ENCODE peak calls at places on chromosomes 11 and 22, in ten cellular contexts. C, E, W, N, U, A, P, D, G and B are unnamed samples.

GRCh38 chr11:1890856-1891830 is 552 bp downstream of the PRR33 start:
- DNase-seq in E (no peak), U (no peak), W (no peak), G (peak), C (no peak), N (no peak), A (no peak), P (peak), D (no peak), B (no peak)

GRCh38 chr11:126186708-126187481 is 24.6 kb downstream of the RPUSD4 start:
- DNase-seq in D (no peak), A (no peak), N (no peak), P (no peak), G (no peak), W (no peak), E (no peak), C (no peak), U (no peak), B (no peak)

GRCh38 chr11:122406466-122406865 is 249.1 kb upstream of the UBASH3B start:
- DNase-seq in E (no peak), W (no peak), A (no peak), G (no peak), C (no peak), D (no peak), P (no peak), N (no peak), U (no peak), B (no peak)

GRCh38 chr11:11400635-11401232 is 47.7 kb upstream of the CSNK2A3 start:
- DNase-seq in E (peak), U (no peak), G (no peak), C (no peak), W (no peak), N (no peak), D (no peak), P (peak), A (no peak), B (no peak)

GRCh38 chr22:50674127-50674493 is 1.5 kb downstream of the SHANK3 start:
- DNase-seq in C (no peak), N (peak), W (no peak), P (peak), E (no peak), G (no peak), U (no peak), D (no peak), A (no peak), B (no peak)

GRCh38 chr11:130061017-130061416 is 8.7 kb upstream of the APLP2 start:
- DNase-seq in C (no peak), U (no peak), A (no peak), P (no peak), N (no peak), G (no peak), W (no peak), E (no peak), D (no peak), B (no peak)

GRCh38 chr11:118251858-118252652 is at the start of gene MPZL3:
- DNase-seq in G (peak), U (peak), A (peak), N (peak), D (peak), P (peak), E (peak), W (peak), C (peak), B (peak)

GRCh38 chr11:79949574-79949973 is 508.7 kb upstream of the TENM4 start:
- DNase-seq in U (no peak), D (no peak), W (no peak), A (no peak), N (no peak), G (no peak), C (no peak), P (no peak), E (no peak), B (no peak)

GRCh38 chr22:23180301-23180892 is at the start of gene BCR:
- DNase-seq in G (peak), N (peak), E (peak), U (peak), P (peak), W (peak), C (peak), A (peak), D (peak), B (no peak)

GRCh38 chr11:118658372-118659313 is 20.8 kb downstream of the TREH start:
- DNase-seq in E (no peak), D (no peak), G (no peak), N (no peak), P (peak), C (no peak), U (no peak), W (no peak), A (peak), B (no peak)

GRCh38 chr11:57210731-57211335 is 26.2 kb downstream of the APLNR start:
- DNase-seq in D (no peak), A (no peak), W (no peak), P (no peak), G (no peak), E (no peak), U (no peak), N (peak), C (no peak), B (no peak)

GRCh38 chr11:77411717-77412441 is 62.0 kb downstream of the PAK1 start:
- DNase-seq in D (peak), C (peak), N (peak), E (peak), P (peak), G (peak), W (peak), U (peak), A (peak), B (peak)

GRCh38 chr11:33269822-33270221 is 12.6 kb downstream of the HIPK3 start:
- DNase-seq in E (no peak), N (no peak), A (no peak), U (no peak), W (no peak), G (no peak), D (no peak), C (no peak), P (no peak), B (no peak)

GRCh38 chr11:12235945-12236743 is 125.8 kb downstream of the MICAL2 start:
- DNase-seq in D (peak), E (peak), U (no peak), P (peak), N (peak), G (no peak), C (peak), A (peak), W (peak), B (peak)

GRCh38 chr11:119377112-119377901 is 4.2 kb downstream of the USP2 start:
- DNase-seq in A (no peak), U (no peak), G (no peak), W (no peak), D (no peak), P (peak), C (no peak), E (no peak), N (no peak), B (no peak)

GRCh38 chr11:77188323-77188911 is 60.4 kb downstream of the MYO7A start:
- DNase-seq in A (peak), P (peak), C (peak), N (peak), G (peak), W (peak), D (peak), U (no peak), E (peak), B (peak)

GRCh38 chr11:125364085-125364822 is 131.8 kb downstream of the FEZ1 start:
- DNase-seq in N (no peak), P (no peak), G (no peak), D (peak), A (peak), E (no peak), U (no peak), C (no peak), W (peak), B (no peak)

GRCh38 chr11:23778971-23779370 is 717.9 kb upstream of the LUZP2 start:
- DNase-seq in G (no peak), W (peak), A (peak), C (no peak), D (peak), E (peak), N (no peak), P (no peak), U (no peak), B (no peak)

GRCh38 chr11:134359646-134360045 is 27.9 kb downstream of the GLB1L2 start:
- DNase-seq in E (no peak), W (no peak), G (no peak), P (no peak), U (no peak), A (no peak), D (no peak), N (no peak), C (no peak), B (no peak)

GRCh38 chr11:57515332-57516060 is at the start of gene SLC43A1:
- DNase-seq in D (peak), G (peak), P (peak), W (peak), E (peak), A (peak), N (peak), C (peak), U (peak), B (no peak)

GRCh38 chr22:46044718-46045458 is 67.9 kb upstream of the WNT7B start:
- DNase-seq in D (no peak), W (no peak), A (no peak), E (no peak), P (no peak), N (peak), U (no peak), G (peak), C (peak), B (no peak)

GRCh38 chr22:21958360-21959273 is 6.0 kb upstream of the PPM1F start:
- DNase-seq in C (no peak), N (no peak), A (no peak), G (no peak), E (no peak), D (no peak), P (no peak), U (no peak), W (no peak), B (no peak)

GRCh38 chr22:49008682-49009235 is 818.9 kb downstream of the BRD1 start:
- DNase-seq in E (no peak), N (no peak), D (no peak), A (no peak), U (no peak), C (peak), P (no peak), G (no peak), W (no peak), B (no peak)

GRCh38 chr11:125448136-125448535 is 47.9 kb downstream of the FEZ1 start:
- DNase-seq in E (peak), U (no peak), W (peak), G (no peak), A (peak), D (peak), P (no peak), C (no peak), N (no peak), B (peak)

GRCh38 chr11:114076974-114077373 is 17.5 kb downstream of the ZBTB16 start:
- DNase-seq in C (no peak), E (no peak), D (no peak), P (no peak), W (no peak), N (peak), A (no peak), U (no peak), G (no peak), B (no peak)

GRCh38 chr11:111663820-111664219 is 61.6 kb downstream of the SIK2 start:
- DNase-seq in P (peak), A (no peak), D (peak), E (peak), G (peak), U (no peak), C (peak), W (no peak), N (no peak), B (no peak)

GRCh38 chr11:96303067-96303466 is 39.9 kb downstream of the MAML2 start:
- DNase-seq in G (no peak), N (no peak), A (peak), C (no peak), U (no peak), W (peak), P (no peak), E (peak), D (peak), B (no peak)

GRCh38 chr11:100970273-100971164 is 159.1 kb downstream of the PGR start:
- DNase-seq in U (no peak), D (no peak), E (no peak), G (no peak), N (no peak), A (peak), W (no peak), C (no peak), P (peak), B (no peak)

GRCh38 chr11:122628691-122629555 is 26.6 kb upstream of the UBASH3B start:
- DNase-seq in E (peak), U (no peak), N (peak), D (peak), A (peak), C (peak), P (peak), W (peak), G (peak), B (peak)

GRCh38 chr11:10809373-10810199 is 860 bp upstream of the EIF4G2 start:
- DNase-seq in A (peak), C (peak), P (peak), W (peak), E (peak), N (no peak), U (no peak), D (peak), G (peak), B (peak)

GRCh38 chr11:62846177-62846576 is 6.8 kb upstream of the WDR74 start:
- DNase-seq in E (no peak), A (no peak), W (no peak), P (no peak), N (no peak), U (no peak), D (no peak), G (no peak), C (no peak), B (no peak)

DNA sequence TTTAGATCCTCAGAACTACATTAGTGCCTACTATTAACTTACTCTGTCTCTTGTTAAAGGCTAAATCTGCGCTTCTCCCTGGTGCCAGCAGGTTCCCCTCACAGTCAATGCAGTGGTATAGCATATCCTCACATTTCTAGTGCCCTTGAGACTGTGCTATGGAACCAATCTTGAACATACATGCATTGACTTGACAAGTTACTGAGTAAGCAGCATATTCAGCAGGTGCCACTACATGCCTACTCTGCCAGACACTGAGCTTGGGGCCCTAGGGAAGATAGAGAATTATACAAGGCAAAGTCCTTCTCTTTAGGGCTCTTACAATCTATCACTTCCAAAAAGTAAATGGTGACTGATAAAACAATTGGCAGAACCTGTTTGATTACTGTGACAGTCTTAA is 3.2 kb downstream of the FUT4 start:
- DNase-seq in N (peak), G (peak), U (no peak), C (no peak), W (no peak), D (no peak), P (no peak), A (no peak), E (no peak), B (no peak)
- H3K4me3 ChIP-seq in N (peak), G (no peak), U (no peak), C (peak), W (no peak), D (no peak), P (no peak), A (peak), E (peak), B (no peak)

GRCh38 chr22:42958937-42959336 is 56.0 kb downstream of the PACSIN2 start:
- DNase-seq in U (no peak), W (no peak), N (no peak), E (no peak), D (no peak), A (no peak), C (no peak), P (no peak), G (no peak), B (no peak)

GRCh38 chr22:42957958-42958357 is 57.0 kb downstream of the PACSIN2 start:
- DNase-seq in C (no peak), W (no peak), G (no peak), N (no peak), E (no peak), D (peak), A (no peak), P (no peak), U (no peak), B (no peak)

GRCh38 chr22:42957544-42957943 is 57.4 kb downstream of the PACSIN2 start:
- DNase-seq in E (no peak), N (no peak), A (no peak), D (no peak), U (no peak), P (no peak), W (no peak), C (no peak), G (no peak), B (no peak)

GRCh38 chr22:42960146-42960509 is 54.8 kb downstream of the PACSIN2 start:
- DNase-seq in W (peak), P (no peak), D (peak), C (no peak), N (no peak), E (no peak), U (no peak), G (no peak), A (no peak), B (no peak)

DNA sequence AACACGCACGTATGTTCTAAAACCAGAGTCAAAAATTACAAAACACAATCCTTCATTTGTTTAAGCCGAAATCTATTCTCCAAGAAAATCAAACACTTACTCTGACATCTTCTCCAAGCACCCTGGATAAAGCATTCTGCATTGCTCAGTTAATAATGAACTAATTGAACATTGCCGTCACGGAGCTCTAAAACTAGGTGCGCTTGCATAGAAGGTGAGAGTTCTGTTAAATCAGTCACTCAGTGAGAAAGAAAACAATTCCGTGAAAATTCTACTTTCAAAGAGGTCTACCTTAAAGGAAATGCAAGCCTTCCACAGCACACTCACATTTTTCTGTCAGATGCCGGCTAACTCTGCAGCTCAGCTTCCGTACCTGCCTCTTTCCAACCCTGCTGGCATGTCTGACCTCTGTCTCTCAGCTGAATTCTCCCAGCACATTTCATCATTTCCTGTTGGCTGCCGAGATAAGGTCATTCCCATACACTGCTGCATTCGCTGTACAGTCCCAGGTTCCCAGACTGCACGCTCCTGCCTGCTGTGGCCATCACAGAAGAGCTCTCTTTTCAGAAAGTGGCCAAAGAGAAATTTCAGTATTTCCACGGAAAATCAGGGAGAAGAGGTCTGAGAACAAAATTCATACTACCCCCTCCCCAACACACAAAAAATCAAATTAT is 55.3 kb downstream of the PACSIN2 start:
- DNase-seq in E (peak), C (peak), P (peak), A (peak), N (peak), W (peak), U (no peak), G (no peak), D (peak), B (no peak)
- TF ChIP-seq CTCF in E (no peak), C (no peak), P (no peak), A (no peak), N (no peak), W (no peak), U (no peak), G (no peak), D (no peak), B (no peak)

GRCh38 chr11:68341557-68342458 is 29.4 kb downstream of the LRP5 start:
- DNase-seq in P (no peak), U (no peak), A (no peak), D (no peak), E (no peak), G (no peak), W (no peak), N (no peak), C (no peak), B (no peak)
- H3K4me3 ChIP-seq in P (no peak), U (no peak), A (no peak), D (no peak), E (no peak), G (no peak), W (no peak), N (no peak), C (peak), B (no peak)

DNA sequence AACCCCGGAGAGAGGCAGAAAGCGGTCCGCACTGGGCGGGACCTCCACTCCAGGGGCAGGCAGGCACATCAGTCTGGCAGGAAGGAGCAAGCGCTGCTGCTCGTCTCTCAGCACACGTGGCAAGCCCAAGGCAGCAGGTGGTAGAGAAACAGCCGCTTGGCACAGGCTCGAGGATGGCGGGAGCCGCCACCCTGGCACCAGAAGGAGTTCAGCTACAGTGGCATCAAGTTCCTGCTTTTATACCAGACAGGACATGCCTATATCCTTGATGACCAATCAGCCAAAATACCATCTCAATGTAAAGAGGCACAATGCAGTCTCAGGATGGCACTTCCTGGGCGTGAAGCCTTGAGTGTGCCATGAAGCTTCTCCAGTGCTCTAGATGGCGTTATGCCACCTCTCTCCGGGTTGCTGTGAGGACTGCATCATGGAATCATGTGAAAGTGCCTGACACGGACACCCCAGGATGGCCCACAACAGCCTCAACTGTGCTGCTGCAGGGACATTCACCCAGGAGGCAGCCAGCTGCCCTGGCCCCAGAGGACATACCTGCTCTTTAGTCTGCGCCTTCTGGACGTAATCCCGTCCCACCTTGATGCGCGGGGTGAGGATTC is 64.8 kb downstream of the APOL1 start:
- DNase-seq in U (no peak), E (no peak), P (no peak), N (no peak), G (no peak), A (no peak), D (no peak), C (no peak), W (no peak), B (no peak)
- TF ChIP-seq CTCF in U (no peak), E (no peak), P (no peak), N (no peak), G (no peak), A (no peak), D (no peak), C (no peak), W (no peak), B (no peak)